ENCODE peak calls at places on chromosomes 13 and 19, in ten cellular contexts. G is NCI-H1105 treated with DMSO at 0.1 percent for 48 hours; T is ovary; N is stimulated activated naive CD8-positive, alpha-beta T cell treated with anti-CD3 and anti-CD28 coated beads, Interleukin-15, amount 100 ng/mL, for 72 hours; F is tibial nerve; O is pons; I is aorta; B is ELR; R is stimulated activated CD8-positive, alpha-beta memory T cell treated with anti-CD3 and anti-CD28 coated beads, Interleukin-12 subunit alpha, Interleukin-12 subunit beta, amount 100 ng/mL, for 4 hours; Y is stimulated activated CD4-positive, alpha-beta T cell treated with anti-CD3 and anti-CD28 coated beads, Interleukin-1b, Interleukin-23, amount 100 ng/mL, for 1 hour. M is an unnamed sample.

GRCh38 chr13:112575680-112576079 is 12.3 kb downstream of the TUBGCP3 start:
- DNase-seq in G (no peak), T (no peak), N (no peak), F (no peak), O (no peak), I (no peak), B (peak; percentile 22), R (no peak), Y (no peak), M (no peak)

GRCh38 chr13:52851153-52851962 is 2.9 kb upstream of the PCDH8 start:
- DNase-seq in G (peak; percentile 29), T (no peak), N (peak; percentile 24), F (peak; percentile 23), O (peak; percentile 15), I (no peak), B (peak; percentile 3), R (no peak), Y (no peak), M (peak; percentile 52)

GRCh38 chr13:104809483-104809882 is 1726.0 kb downstream of the EFNB2 start:
- DNase-seq in G (no peak), T (no peak), N (no peak), F (no peak), O (no peak), I (no peak), B (no peak), R (no peak), Y (no peak), M (no peak)

GRCh38 chr19:651991-652390 is 11.0 kb downstream of the RNF126 start:
- DNase-seq in G (no peak), T (no peak), N (no peak), F (no peak), O (no peak), I (no peak), B (no peak), R (no peak), Y (no peak), M (no peak)

GRCh38 chr19:46704379-46705076 is 12.4 kb downstream of the PRKD2 start:
- DNase-seq in G (no peak), T (peak; percentile 58), N (peak; percentile 84), F (peak; percentile 91), O (peak; percentile 15), I (peak; percentile 81), B (peak; percentile 64), R (peak; percentile 70), Y (peak; percentile 80), M (peak; percentile 14)

GRCh38 chr13:25722893-25723292 is 328.9 kb downstream of the SHISA2 start:
- DNase-seq in G (no peak), T (no peak), N (no peak), F (no peak), O (no peak), I (no peak), B (no peak), R (no peak), Y (no peak), M (no peak)

GRCh38 chr13:30774214-30774730 is 38.9 kb downstream of the ALOX5AP start:
- DNase-seq in G (no peak), T (no peak), N (no peak), F (no peak), O (no peak), I (no peak), B (no peak), R (no peak), Y (no peak), M (no peak)

GRCh38 chr13:88188986-88189385 is 517.8 kb downstream of the SLITRK5 start:
- DNase-seq in G (no peak), T (no peak), N (no peak), F (no peak), O (no peak), I (no peak), B (no peak), R (no peak), Y (no peak), M (no peak)

GRCh38 chr19:40831502-40832430 is 18.5 kb downstream of the CYP2A6 start:
- DNase-seq in G (no peak), T (no peak), N (no peak), F (peak; percentile 52), O (no peak), I (no peak), B (peak; percentile 80), R (no peak), Y (no peak), M (no peak)

GRCh38 chr13:113875829-113876228 is 12.0 kb upstream of the GAS6 start:
- DNase-seq in G (no peak), T (no peak), N (no peak), F (no peak), O (no peak), I (no peak), B (no peak), R (no peak), Y (no peak), M (no peak)

M was measured in NCI-H748 treated with DMSO at 0.1 percent for 48 hours.